ENCODE peak calls at places on chromosomes 4 and X, in four cellular contexts. V is CD4-positive, CD25-positive, alpha-beta regulatory T cell; K is tibial nerve; W is tibial artery. O is an unnamed sample.

GRCh38 chrX:10564484-10564883 is 55.9 kb downstream of the MID1 start:
- DNase-seq in W (no peak), K (no peak), V (no peak), O (no peak)

GRCh38 chrX:111519215-111519614 is 7.8 kb downstream of the SERTM2 start:
- DNase-seq in W (no peak), K (no peak), V (no peak), O (no peak)

GRCh38 chr4:164770051-164770724 is 16.3 kb downstream of the SMIM31 start:
- DNase-seq in K (no peak), V (no peak), W (no peak), O (no peak)

GRCh38 chrX:29229802-29230201 is 642.6 kb downstream of the IL1RAPL1 start:
- DNase-seq in V (no peak), W (no peak), K (no peak), O (no peak)

GRCh38 chrX:148659481-148659880 is 159.1 kb downstream of the AFF2 start:
- DNase-seq in K (no peak), W (no peak), V (no peak), O (no peak)

GRCh38 chr4:154341448-154341847 is 150.2 kb downstream of the DCHS2 start:
- DNase-seq in W (no peak), K (no peak), V (no peak), O (no peak)

GRCh38 chrX:122943918-122944317 is 240.2 kb upstream of the GRIA3 start:
- DNase-seq in V (no peak), K (no peak), W (no peak), O (no peak)

GRCh38 chr4:86961605-86962295 is 26.9 kb downstream of the AFF1 start:
- DNase-seq in K (no peak), V (no peak), W (no peak), O (no peak)

GRCh38 chrX:101390664-101391525 is at the start of gene RPL36A:
- DNase-seq in K (peak; percentile 68), V (peak; percentile 62), W (peak; percentile 89), O (peak; percentile 71)

GRCh38 chr4:184588893-184589292 is 60.4 kb downstream of the CASP3 start:
- DNase-seq in W (no peak), K (no peak), V (no peak), O (no peak)

GRCh38 chrX:52420824-52421443 is 52.1 kb downstream of the XAGE2 start:
- DNase-seq in K (no peak), V (no peak), W (no peak), O (no peak)

DNA sequence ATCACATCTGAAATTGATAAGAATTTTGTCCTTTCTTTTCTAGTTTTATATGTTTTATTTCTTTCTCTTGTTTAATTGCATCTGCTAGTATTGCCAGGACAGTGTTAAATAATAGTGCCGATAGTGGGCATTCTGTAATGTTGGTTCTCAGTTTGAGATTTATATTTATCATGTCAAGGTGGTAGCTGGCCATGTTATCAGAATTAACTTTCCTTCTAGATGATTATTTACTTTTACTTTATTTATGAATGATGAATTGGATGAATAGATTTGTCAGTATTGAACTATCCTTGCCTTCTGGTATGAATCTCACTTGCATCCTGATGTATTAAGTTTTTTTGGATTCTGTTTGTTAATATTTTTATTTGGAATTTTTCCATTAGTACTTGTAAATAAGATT is 42.7 kb downstream of the METAP1 start:
- DNase-seq in K (no peak), V (no peak), W (no peak), O (no peak)
- H3K36me3 ChIP-seq in K (no peaks in the 10 kb centered on the region), V (peaks cover 46% of the 10 kb centered on the region), W (peaks cover 21% of the 10 kb centered on the region), O (peaks cover 8% of the 10 kb centered on the region)

DNA sequence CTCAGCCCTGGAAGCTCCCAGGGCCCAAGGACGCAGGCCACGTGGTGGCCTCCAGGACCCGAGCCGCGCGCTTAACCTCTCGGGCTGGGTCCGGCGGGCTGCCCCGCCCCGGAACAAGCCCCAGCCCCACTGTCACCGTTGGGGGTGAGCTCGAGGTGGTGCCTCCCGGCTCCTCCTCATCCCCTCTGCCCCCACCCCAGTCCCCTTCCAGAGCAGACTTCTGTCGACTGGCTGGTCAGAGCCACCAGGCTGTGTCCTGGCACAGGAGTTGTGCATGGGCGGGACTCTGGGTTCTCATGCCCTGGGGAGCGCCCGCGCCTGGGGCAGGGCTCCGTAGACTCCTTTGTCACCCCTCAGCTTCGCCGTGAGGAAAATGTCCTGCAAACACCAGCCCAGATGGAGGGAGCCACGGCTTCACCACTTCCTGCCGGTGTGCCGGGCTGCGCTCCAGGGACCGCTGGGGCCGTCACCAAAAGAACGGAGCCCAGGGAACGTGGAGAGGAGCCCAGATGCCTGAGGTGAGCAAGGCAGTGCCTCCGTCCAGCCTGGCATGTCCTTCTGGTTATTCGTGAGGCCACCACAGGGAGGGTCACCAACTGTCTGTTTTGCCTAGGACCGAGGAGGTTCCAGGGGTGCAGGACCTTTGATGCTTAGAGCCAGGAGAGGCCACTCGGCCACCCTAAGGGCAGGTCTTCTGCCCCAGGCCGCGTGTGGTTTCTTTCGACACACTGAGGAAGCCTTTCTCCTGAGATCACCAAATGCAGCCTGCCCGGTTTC is 7.1 kb upstream of the RGS12 start:
- DNase-seq in K (no peak), W (peak; percentile 69), V (no peak), O (no peak)
- H3K4me3 ChIP-seq in K (no peak overlapping the region), W (no peak overlapping the region), V (no peak overlapping the region), O (no peak overlapping the region)

DNA sequence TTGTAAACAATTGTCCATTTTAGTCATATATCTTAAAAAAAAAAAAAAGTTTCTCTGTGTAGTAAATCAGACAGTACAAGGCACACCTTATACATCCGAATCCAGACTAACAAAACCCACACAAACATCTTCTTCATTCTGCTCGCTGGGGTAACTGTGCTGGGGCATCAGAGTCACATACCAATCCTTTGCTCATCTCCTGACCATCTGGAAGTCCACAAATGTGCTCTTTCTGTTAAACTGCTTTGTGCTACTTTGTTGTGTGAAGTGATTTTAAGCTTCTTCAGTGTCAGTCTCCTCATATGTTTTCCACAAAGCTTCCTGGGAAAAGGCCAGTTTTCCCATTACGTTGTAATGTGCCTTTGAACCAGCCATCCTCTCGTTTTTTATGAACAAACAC is 86.2 kb upstream of the CBR4 start:
- DNase-seq in V (no peak), W (no peak), K (no peak), O (no peak)
- H3K36me3 ChIP-seq in V (no peaks in the 10 kb centered on the region), W (peaks cover 6% of the 10 kb centered on the region), K (no peaks in the 10 kb centered on the region), O (no peaks in the 10 kb centered on the region)

GRCh38 chrX:55142919-55143310 is 54.1 kb downstream of the PAGE2 start:
- DNase-seq in W (no peak), V (no peak), K (no peak), O (no peak)
- H3K4me3 ChIP-seq in W (no peak overlapping the region), V (no peak overlapping the region), K (no peak overlapping the region), O (no peak overlapping the region)

DNA sequence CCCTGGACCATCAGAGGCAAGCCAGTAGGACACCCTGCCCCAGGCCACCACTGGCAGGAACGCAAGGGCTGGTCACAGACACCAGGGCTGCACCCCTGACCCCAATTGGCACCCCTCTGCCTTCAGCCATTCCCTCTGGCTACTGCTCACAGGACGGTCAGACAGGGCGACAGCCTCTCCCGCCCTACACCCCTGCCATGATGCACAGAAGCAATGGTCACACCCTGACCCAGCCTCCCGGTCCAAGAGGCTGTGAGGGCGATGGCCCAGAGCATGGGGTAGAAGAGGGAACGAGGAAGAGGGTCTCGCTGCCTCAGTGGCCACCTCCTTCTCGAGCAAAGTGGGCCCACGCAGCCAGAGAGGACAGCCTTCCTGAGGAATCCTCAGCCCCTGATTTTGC is 143.5 kb downstream of the SOWAHB start:
- DNase-seq in V (no peak), W (no peak), K (no peak), O (no peak)
- H3K36me3 ChIP-seq in V (no peaks in the 10 kb centered on the region), W (peaks cover 33% of the 10 kb centered on the region), K (no peaks in the 10 kb centered on the region), O (no peaks in the 10 kb centered on the region)

DNA sequence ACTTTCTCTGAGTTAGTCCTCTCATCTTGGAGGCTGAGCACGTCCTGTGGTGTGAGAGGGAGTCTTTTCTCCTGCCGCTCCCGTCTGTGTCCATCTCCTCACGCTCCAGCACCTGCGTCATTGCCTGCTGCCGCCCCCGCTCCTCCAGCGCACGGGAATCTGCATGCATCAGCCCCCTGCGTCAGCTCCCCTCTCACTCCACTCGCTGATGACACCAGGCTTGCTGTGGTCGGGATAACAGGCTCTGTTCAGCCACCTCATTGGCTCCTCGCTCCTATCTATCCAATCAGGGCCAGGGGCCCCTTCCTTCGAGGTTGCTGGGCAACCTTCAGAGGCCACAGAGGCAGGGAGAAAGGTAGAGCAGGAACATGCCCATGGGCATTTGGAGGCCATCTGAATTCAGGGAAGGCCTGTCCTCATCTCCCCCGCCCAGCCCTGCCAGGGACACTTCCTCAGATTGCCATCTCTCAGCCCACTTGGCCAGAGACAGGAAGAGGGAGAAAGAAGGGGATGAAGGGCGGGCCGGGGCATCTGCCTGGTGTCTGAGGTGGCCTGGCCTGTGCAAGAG is 9.3 kb downstream of the ZNF185 start:
- DNase-seq in K (no peak), W (no peak), V (no peak), O (no peak)
- H3K4me3 ChIP-seq in K (no peak overlapping the region), W (no peak overlapping the region), V (no peak overlapping the region), O (no peak overlapping the region)

DNA sequence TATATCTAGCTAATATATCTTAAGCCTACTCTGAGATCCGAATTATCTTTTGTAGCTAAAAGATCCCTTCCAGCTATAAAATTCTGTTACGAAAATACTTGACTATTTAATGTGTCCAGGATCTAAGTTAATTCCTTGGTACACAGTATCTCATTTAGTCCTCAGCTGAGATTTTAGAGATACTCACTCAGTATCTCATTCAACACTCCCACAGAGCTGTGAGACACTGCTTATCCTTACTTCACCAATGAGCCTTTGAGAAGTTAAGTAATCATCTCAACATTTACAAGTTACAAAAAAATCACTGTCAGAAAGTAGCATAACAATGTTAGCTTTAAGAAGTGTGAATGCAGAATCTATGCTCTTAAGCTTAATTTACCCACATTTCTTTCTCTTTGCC is 76.6 kb downstream of the LIMCH1 start:
- DNase-seq in V (no peak), W (no peak), K (no peak), O (no peak)
- H3K36me3 ChIP-seq in V (no peaks in the 10 kb centered on the region), W (peaks cover 6% of the 10 kb centered on the region), K (no peaks in the 10 kb centered on the region), O (no peaks in the 10 kb centered on the region)

GRCh38 chr4:26055855-26056254 is 141.8 kb downstream of the SMIM20 start:
- DNase-seq in K (no peak), V (no peak), W (no peak), O (no peak)

GRCh38 chr4:26056406-26056805 is 142.4 kb downstream of the SMIM20 start:
- DNase-seq in K (no peak), W (no peak), V (no peak), O (no peak)

GRCh38 chr4:26060286-26060685 is 146.3 kb downstream of the SMIM20 start:
- DNase-seq in W (no peak), V (no peak), K (no peak), O (no peak)

GRCh38 chr4:26059391-26060154 is 145.6 kb downstream of the SMIM20 start:
- DNase-seq in K (no peak), V (no peak), W (no peak), O (no peak)

DNA sequence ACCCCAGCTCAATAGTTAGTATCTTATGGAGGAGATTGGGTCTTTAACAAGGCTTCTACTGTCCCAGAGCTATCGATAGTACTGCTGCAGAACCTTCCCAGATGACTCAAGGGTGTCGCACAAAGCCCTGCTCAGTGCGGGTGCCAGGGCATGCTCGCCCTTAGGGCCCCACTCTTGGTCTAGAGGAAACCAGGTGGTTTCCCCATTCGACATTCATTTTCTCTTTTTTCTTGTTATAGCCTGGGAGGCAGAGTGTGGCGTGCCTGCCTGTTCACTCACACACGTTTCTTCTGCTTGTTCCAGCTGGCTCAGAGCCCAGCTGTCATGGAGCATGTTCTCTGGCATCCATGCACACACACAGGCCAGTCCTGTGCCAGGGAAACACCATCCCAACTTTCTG is 144.5 kb downstream of the SMIM20 start:
- DNase-seq in K (no peak), W (no peak), V (no peak), O (no peak)
- H3K4me3 ChIP-seq in K (no peak overlapping the region), W (no peak overlapping the region), V (no peak overlapping the region), O (no peak overlapping the region)